ENCODE peak calls at places on chromosomes 11 and 22, in nine cellular contexts. C is ELR; P is SK-MEL-5; A is GM23248; W is SW480; Z is Panc1; E is stimulated activated CD8-positive, alpha-beta memory T cell treated with anti-CD3 and anti-CD28 coated beads, Interleukin-4, amount 100 ng/mL, for 1 hour; U is skeletal muscle cell; Y is activated T-cell treated with anti-CD3 and anti-CD28 coated beads for 4 hours. T is an unnamed sample.

GRCh38 chr22:40196628-40197027 is 18.9 kb downstream of the TNRC6B start:
- DNase-seq in E (no peak), Y (peak), P (no peak), U (peak), Z (no peak), W (no peak), C (peak), A (peak), T (no peak)

GRCh38 chr11:65251476-65251875 is 10.3 kb upstream of the POLA2 start:
- DNase-seq in W (no peak), P (no peak), C (no peak), E (no peak), U (no peak), Z (no peak), Y (no peak), A (peak), T (no peak)

GRCh38 chr11:34348919-34349318 is 8.9 kb downstream of the ABTB2 start:
- DNase-seq in U (no peak), E (no peak), C (no peak), A (no peak), W (no peak), P (no peak), Y (no peak), Z (no peak), T (no peak)

GRCh38 chr22:41902016-41902415 is 12.9 kb downstream of the SHISA8 start:
- DNase-seq in A (no peak), Z (no peak), W (no peak), U (no peak), C (no peak), E (no peak), P (no peak), Y (no peak), T (no peak)

GRCh38 chr22:29664731-29665130 is 55.1 kb upstream of the CABP7 start:
- DNase-seq in A (no peak), Y (no peak), U (no peak), Z (no peak), P (no peak), E (no peak), C (no peak), W (no peak), T (no peak)

GRCh38 chr22:50507991-50508884 is at the start of gene NCAPH2:
- DNase-seq in U (peak), C (peak), A (peak), Z (no peak), P (peak), E (peak), W (peak), Y (peak), T (no peak)

GRCh38 chr11:10631761-10632160 is 61.8 kb downstream of the IRAG1 start:
- DNase-seq in E (no peak), C (no peak), Y (no peak), W (no peak), Z (no peak), P (no peak), U (no peak), A (no peak), T (no peak)

GRCh38 chr11:26860411-26860810 is 133.5 kb upstream of the FIBIN start:
- DNase-seq in W (no peak), C (no peak), A (no peak), Z (no peak), P (no peak), U (no peak), Y (no peak), E (no peak), T (no peak)

GRCh38 chr22:29268511-29269229 is 602 bp downstream of the EWSR1 start:
- DNase-seq in Z (no peak), C (peak), Y (peak), A (peak), W (no peak), E (peak), P (peak), U (peak), T (peak)

GRCh38 chr22:22687638-22688500 is 43.5 kb downstream of the GGTLC2 start:
- DNase-seq in Z (peak), A (peak), Y (no peak), U (no peak), W (peak), C (peak), E (no peak), P (peak), T (no peak)

GRCh38 chr11:98736813-98737212 is 283.9 kb upstream of the CNTN5 start:
- DNase-seq in C (peak), P (no peak), Y (no peak), U (no peak), W (no peak), Z (no peak), E (no peak), A (no peak), T (no peak)

GRCh38 chr11:2359557-2359956 is 17.6 kb upstream of the CD81 start:
- DNase-seq in A (no peak), W (no peak), C (no peak), Y (no peak), P (no peak), E (no peak), U (no peak), Z (no peak), T (no peak)

GRCh38 chr22:49853981-49854791 is 542 bp downstream of the ZBED4 start:
- DNase-seq in E (no peak), Z (no peak), P (peak), U (no peak), C (peak), Y (no peak), A (peak), W (peak), T (peak)

GRCh38 chr11:73322111-73322985 is 14.3 kb downstream of the ARHGEF17 start:
- DNase-seq in U (no peak), Z (no peak), W (no peak), E (no peak), C (peak), P (no peak), A (peak), Y (no peak), T (no peak)

GRCh38 chr11:77042111-77042726 is 8.0 kb downstream of the B3GNT6 start:
- DNase-seq in P (no peak), A (no peak), E (no peak), Y (no peak), Z (no peak), W (no peak), U (no peak), C (no peak), T (no peak)

GRCh38 chr22:48210812-48211211 is 1448.4 kb downstream of the TBC1D22A start:
- DNase-seq in W (no peak), Y (no peak), P (no peak), Z (no peak), C (no peak), U (no peak), E (no peak), A (no peak), T (no peak)

GRCh38 chr11:114295676-114296081 is 520 bp upstream of the NNMT start:
- DNase-seq in C (no peak), A (peak), E (no peak), Z (no peak), Y (no peak), P (no peak), W (no peak), U (no peak), T (no peak)

GRCh38 chr11:114040706-114041211 is 18.8 kb upstream of the ZBTB16 start:
- DNase-seq in A (peak), U (no peak), Z (no peak), P (no peak), E (no peak), Y (no peak), C (peak), W (peak), T (no peak)

GRCh38 chr22:42356547-42356946 is 75.7 kb downstream of the NFAM1 start:
- DNase-seq in Z (no peak), E (no peak), C (no peak), P (no peak), W (no peak), U (no peak), A (no peak), Y (no peak), T (no peak)

GRCh38 chr11:11993814-11994213 is 14.6 kb downstream of the DKK3 start:
- DNase-seq in W (peak), U (no peak), E (no peak), P (peak), Y (no peak), Z (no peak), C (peak), A (peak), T (no peak)

GRCh38 chr11:370087-370941 is 1.0 kb downstream of the B4GALNT4 start:
- DNase-seq in U (no peak), P (no peak), W (no peak), Z (no peak), Y (no peak), E (no peak), A (no peak), C (no peak), T (no peak)